ENCODE peak calls at places on chromosomes 7 and 10, in four cellular contexts. One of them, this sample, is unnamed.

GRCh38 chr7:54897891-54898290 is 120.9 kb upstream of the EGFR start:
- DNase-seq in K562: no peak
- DNase-seq in HepG2: no peak
- DNase-seq in GM12878: no peak
- DNase-seq in this sample: no peak

GRCh38 chr7:135467207-135467711 is 42.6 kb downstream of the CNOT4 start:
- DNase-seq in HepG2: no peak
- DNase-seq in K562: no peak
- DNase-seq in GM12878: no peak
- DNase-seq in this sample: no peak

GRCh38 chr7:22934473-22935065 is 79.4 kb downstream of the HYCC1 start:
- DNase-seq in HepG2: no peak
- DNase-seq in K562: no peak
- DNase-seq in GM12878: no peak
- DNase-seq in this sample: no peak

GRCh38 chr10:77251297-77252013 is 386.2 kb downstream of the KCNMA1 start:
- DNase-seq in K562: peak; percentile 29
- DNase-seq in GM12878: no peak
- DNase-seq in HepG2: peak; percentile 8
- DNase-seq in this sample: no peak

GRCh38 chr7:17772581-17773288 is 167.6 kb downstream of the SNX13 start:
- DNase-seq in K562: no peak
- DNase-seq in HepG2: peak; percentile 5
- DNase-seq in GM12878: no peak
- DNase-seq in this sample: no peak

GRCh38 chr10:3339531-3339950 is 167.0 kb upstream of the PITRM1 start:
- DNase-seq in GM12878: no peak
- DNase-seq in K562: no peak
- DNase-seq in HepG2: no peak
- DNase-seq in this sample: no peak

GRCh38 chr10:87733081-87733480 is 73.4 kb downstream of the PAPSS2 start:
- DNase-seq in GM12878: no peak
- DNase-seq in HepG2: no peak
- DNase-seq in K562: no peak
- DNase-seq in this sample: no peak

GRCh38 chr7:22319424-22320403 is 37.2 kb downstream of the RAPGEF5 start:
- DNase-seq in GM12878: no peak
- DNase-seq in HepG2: no peak
- DNase-seq in K562: no peak
- DNase-seq in this sample: no peak

GRCh38 chr7:151472644-151473380 is 32.9 kb upstream of the CRYGN start:
- DNase-seq in GM12878: peak; percentile 83
- DNase-seq in HepG2: no peak
- DNase-seq in K562: no peak
- DNase-seq in this sample: no peak

GRCh38 chr10:4638116-4638515 is 187.9 kb upstream of the AKR1E2 start:
- DNase-seq in K562: no peak
- DNase-seq in GM12878: no peak
- DNase-seq in HepG2: no peak
- DNase-seq in this sample: no peak

GRCh38 chr7:120916116-120916515 is 34.5 kb upstream of the ING3 start:
- DNase-seq in HepG2: no peak
- DNase-seq in GM12878: no peak
- DNase-seq in K562: no peak
- DNase-seq in this sample: no peak

GRCh38 chr10:62384057-62384446 is 9.9 kb downstream of the ZNF365 start:
- DNase-seq in GM12878: peak; percentile 5
- DNase-seq in HepG2: no peak
- DNase-seq in K562: no peak
- DNase-seq in this sample: no peak

GRCh38 chr7:1197997-1198632 is 34.6 kb upstream of the UNCX start:
- DNase-seq in K562: peak; percentile 5
- DNase-seq in HepG2: no peak
- DNase-seq in GM12878: no peak
- DNase-seq in this sample: no peak

GRCh38 chr7:151454932-151455530 is 15.1 kb upstream of the CRYGN start:
- DNase-seq in HepG2: no peak
- DNase-seq in GM12878: no peak
- DNase-seq in K562: no peak
- DNase-seq in this sample: no peak

GRCh38 chr7:39468841-39469240 is 97.4 kb upstream of the YAE1 start:
- DNase-seq in GM12878: no peak
- DNase-seq in HepG2: no peak
- DNase-seq in K562: no peak
- DNase-seq in this sample: no peak

GRCh38 chr10:34213805-34214197 is 601.3 kb downstream of the PARD3 start:
- DNase-seq in GM12878: no peak
- DNase-seq in K562: no peak
- DNase-seq in HepG2: no peak
- DNase-seq in this sample: no peak

GRCh38 chr10:89147256-89147655 is 59.9 kb downstream of the CH25H start:
- DNase-seq in HepG2: no peak
- DNase-seq in GM12878: no peak
- DNase-seq in K562: no peak
- DNase-seq in this sample: no peak

GRCh38 chr10:71092812-71093391 is 119.5 kb upstream of the UNC5B start:
- DNase-seq in K562: peak; percentile 4
- DNase-seq in GM12878: no peak
- DNase-seq in HepG2: no peak
- DNase-seq in this sample: no peak

GRCh38 chr10:8017276-8017675 is 37.2 kb upstream of the GATA3 start:
- DNase-seq in K562: no peak
- DNase-seq in HepG2: no peak
- DNase-seq in GM12878: no peak
- DNase-seq in this sample: no peak

GRCh38 chr10:79034271-79034876 is 34.4 kb upstream of the ZMIZ1 start:
- DNase-seq in HepG2: no peak
- DNase-seq in K562: no peak
- DNase-seq in GM12878: no peak
- DNase-seq in this sample: no peak

GRCh38 chr10:111275091-111275490 is 198.3 kb downstream of the ADRA2A start:
- DNase-seq in HepG2: no peak
- DNase-seq in GM12878: no peak
- DNase-seq in K562: no peak
- DNase-seq in this sample: no peak

GRCh38 chr7:116671681-116672595 is at the start of gene MET:
- DNase-seq in GM12878: no peak
- DNase-seq in K562: peak; percentile 42
- DNase-seq in HepG2: peak; percentile 80
- DNase-seq in this sample: peak; percentile 54
- TF ChIP-seq POLR2A in GM12878: no peak
- TF ChIP-seq POLR2A in K562: no peak
- TF ChIP-seq POLR2A in HepG2: no peak
- TF ChIP-seq POLR2A in this sample: no peak

GRCh38 chr7:106111671-106112117 is 418 bp downstream of the SYPL1 start:
- DNase-seq in HepG2: peak; percentile 10
- DNase-seq in K562: no peak
- DNase-seq in GM12878: no peak
- DNase-seq in this sample: peak; percentile 23
- TF ChIP-seq POLR2AphosphoS5 in HepG2: no peak
- TF ChIP-seq POLR2AphosphoS5 in K562: no peak
- TF ChIP-seq POLR2AphosphoS5 in GM12878: no peak
- TF ChIP-seq POLR2AphosphoS5 in this sample: peak; percentile 1

GRCh38 chr7:150362989-150363769 is 5.4 kb upstream of the REPIN1 start:
- DNase-seq in GM12878: no peak
- DNase-seq in HepG2: no peak
- DNase-seq in K562: peak; percentile 6
- DNase-seq in this sample: no peak
- TF ChIP-seq TAF1 in GM12878: no peak
- TF ChIP-seq TAF1 in HepG2: no peak
- TF ChIP-seq TAF1 in K562: no peak
- TF ChIP-seq TAF1 in this sample: no peak

DNA sequence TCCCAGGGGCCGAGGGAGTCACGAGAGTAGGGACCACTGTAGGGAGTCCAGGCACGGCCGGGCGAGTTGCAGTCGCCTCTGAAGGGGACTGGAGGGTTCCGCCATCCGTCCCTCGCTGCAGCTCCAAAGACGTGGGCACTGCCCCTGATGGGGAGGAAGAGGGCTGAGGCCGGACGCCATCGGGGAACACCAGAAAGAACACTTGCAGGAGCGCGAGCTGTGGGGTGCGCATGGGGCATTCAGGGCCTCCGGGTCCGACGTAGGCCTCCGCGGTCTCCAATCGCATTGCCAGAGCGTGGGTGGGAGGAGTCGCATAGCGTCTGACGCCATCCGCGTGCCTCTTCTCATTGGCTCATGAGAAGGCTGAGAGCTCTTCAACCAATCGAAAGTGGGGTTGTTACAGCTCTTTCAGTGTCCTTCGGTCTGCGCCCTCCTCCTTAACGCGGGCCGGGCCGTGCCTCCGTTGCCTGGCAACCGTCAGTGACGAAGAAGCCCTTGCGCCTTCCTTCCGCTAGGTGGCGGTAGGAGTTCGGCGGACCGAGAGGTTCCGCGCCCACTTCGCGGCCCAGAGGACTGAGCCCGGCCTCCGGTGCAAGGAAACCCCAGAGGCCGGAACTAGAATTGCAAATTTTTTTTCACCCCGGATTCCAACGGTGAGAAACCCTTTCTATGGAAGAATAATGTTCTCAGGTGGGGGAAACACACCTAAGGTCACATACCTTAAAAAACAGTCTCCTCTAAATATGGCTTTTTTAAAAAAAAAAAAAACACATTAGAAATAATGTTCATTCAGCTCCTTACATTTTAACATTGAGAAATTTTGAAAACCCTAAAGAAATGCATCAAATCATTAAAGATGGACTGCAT is at the start of gene TCTN3:
- DNase-seq in HepG2: peak; percentile 99
- DNase-seq in GM12878: peak; percentile 100
- DNase-seq in K562: peak; percentile 97
- DNase-seq in this sample: peak; percentile 89
- TF ChIP-seq POLR2A in HepG2: peak; percentile 89
- TF ChIP-seq POLR2A in GM12878: peak; percentile 89
- TF ChIP-seq POLR2A in K562: peak; percentile 73
- TF ChIP-seq POLR2A in this sample: peak; percentile 84

DNA sequence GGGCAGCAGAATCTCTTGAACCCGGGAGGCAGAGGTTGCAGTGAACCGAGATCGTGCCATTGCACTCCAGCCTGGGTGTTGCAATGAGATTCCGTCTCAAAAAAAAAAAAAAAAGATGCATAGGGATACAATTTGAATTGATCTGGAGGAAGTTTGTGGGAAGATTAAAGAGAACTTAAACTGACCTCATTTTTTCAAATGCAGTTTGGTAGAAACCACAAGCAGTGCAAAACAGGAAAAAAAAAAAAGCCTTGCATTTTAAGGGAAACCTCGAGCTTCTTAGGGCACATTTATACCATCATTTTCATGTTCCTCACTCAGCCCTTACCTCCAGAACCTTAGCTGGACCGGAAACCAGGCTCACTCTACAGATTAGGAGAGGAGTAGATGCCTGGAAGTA is 2.8 kb downstream of the KCTD7 start:
- DNase-seq in K562: no peak
- DNase-seq in HepG2: no peak
- DNase-seq in GM12878: no peak
- DNase-seq in this sample: no peak
- TF ChIP-seq POLR2AphosphoS5 in K562: no peak
- TF ChIP-seq POLR2AphosphoS5 in HepG2: no peak
- TF ChIP-seq POLR2AphosphoS5 in GM12878: no peak
- TF ChIP-seq POLR2AphosphoS5 in this sample: no peak

DNA sequence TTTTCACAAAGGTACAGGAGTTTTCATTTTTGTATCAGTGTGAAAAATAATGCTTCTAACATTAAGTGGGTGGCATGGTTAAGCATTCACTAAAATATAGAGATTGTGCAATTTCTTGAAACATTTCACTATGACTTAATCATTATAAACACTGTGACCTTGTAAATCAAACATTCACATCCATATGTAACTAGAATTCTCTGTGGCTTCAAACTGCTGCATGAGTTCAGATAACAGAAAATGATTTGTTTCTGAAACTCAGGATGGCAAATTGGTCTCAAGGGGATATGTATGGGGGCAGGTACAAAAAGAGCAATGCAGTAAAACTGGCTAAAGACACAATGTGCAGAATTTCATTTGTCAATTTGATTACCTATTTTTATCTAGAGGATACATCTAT is 3.8 kb downstream of the FAM133B start:
- DNase-seq in K562: no peak
- DNase-seq in GM12878: no peak
- DNase-seq in HepG2: peak; percentile 49
- DNase-seq in this sample: no peak
- TF ChIP-seq TAF1 in K562: no peak
- TF ChIP-seq TAF1 in GM12878: no peak
- TF ChIP-seq TAF1 in HepG2: no peak
- TF ChIP-seq TAF1 in this sample: no peak